ENCODE peak calls at places on chromosome 18, in four cellular contexts. One of them, this sample, is unnamed.

GRCh38 chr18:5543036-5543671 is 643 bp downstream of the EPB41L3 start:
- DNase-seq in neuronal stem cell: peak
- DNase-seq in H1: no peak
- DNase-seq in trophoblast cell: no peak
- DNase-seq in this sample: no peak

GRCh38 chr18:3625717-3626091 is 175.7 kb downstream of the TGIF1 start:
- DNase-seq in neuronal stem cell: no peak
- DNase-seq in H1: no peak
- DNase-seq in trophoblast cell: no peak
- DNase-seq in this sample: no peak

GRCh38 chr18:28805491-28805890 is 628.6 kb upstream of the CDH2 start:
- DNase-seq in neuronal stem cell: no peak
- DNase-seq in H1: no peak
- DNase-seq in trophoblast cell: no peak
- DNase-seq in this sample: no peak

GRCh38 chr18:25898965-25899364 is 191.4 kb downstream of the SS18 start:
- DNase-seq in neuronal stem cell: no peak
- DNase-seq in H1: no peak
- DNase-seq in trophoblast cell: no peak
- DNase-seq in this sample: no peak

GRCh38 chr18:22026362-22026761 is 143.0 kb upstream of the GATA6 start:
- DNase-seq in neuronal stem cell: no peak
- DNase-seq in H1: no peak
- DNase-seq in trophoblast cell: no peak
- DNase-seq in this sample: no peak

GRCh38 chr18:22563098-22563707 is 145.5 kb upstream of the CTAGE1 start:
- DNase-seq in neuronal stem cell: peak
- DNase-seq in H1: no peak
- DNase-seq in trophoblast cell: peak
- DNase-seq in this sample: peak

GRCh38 chr18:3468066-3468705 is 18.2 kb downstream of the TGIF1 start:
- DNase-seq in neuronal stem cell: no peak
- DNase-seq in H1: no peak
- DNase-seq in trophoblast cell: peak
- DNase-seq in this sample: no peak

GRCh38 chr18:46067431-46068007 is 4.5 kb downstream of the PSTPIP2 start:
- DNase-seq in neuronal stem cell: no peak
- DNase-seq in H1: no peak
- DNase-seq in trophoblast cell: no peak
- DNase-seq in this sample: peak

GRCh38 chr18:22846088-22846683 is 86.9 kb upstream of the RBBP8 start:
- DNase-seq in neuronal stem cell: no peak
- DNase-seq in H1: no peak
- DNase-seq in trophoblast cell: no peak
- DNase-seq in this sample: peak

GRCh38 chr18:46322411-46322891 is 218.3 kb downstream of the HAUS1 start:
- DNase-seq in neuronal stem cell: no peak
- DNase-seq in H1: no peak
- DNase-seq in trophoblast cell: no peak
- DNase-seq in this sample: no peak

GRCh38 chr18:33673689-33674088 is 95.7 kb downstream of the ASXL3 start:
- DNase-seq in neuronal stem cell: no peak
- DNase-seq in H1: no peak
- DNase-seq in trophoblast cell: no peak
- DNase-seq in this sample: no peak

GRCh38 chr18:58255701-58256311 is 211.8 kb downstream of the NEDD4L start:
- DNase-seq in neuronal stem cell: no peak
- DNase-seq in H1: no peak
- DNase-seq in trophoblast cell: no peak
- DNase-seq in this sample: no peak

GRCh38 chr18:68728301-68728700 is 13.4 kb upstream of the TMX3 start:
- DNase-seq in neuronal stem cell: no peak
- DNase-seq in H1: no peak
- DNase-seq in trophoblast cell: no peak
- DNase-seq in this sample: no peak

GRCh38 chr18:3044931-3045698 is 32.2 kb upstream of the LPIN2 start:
- DNase-seq in neuronal stem cell: no peak
- DNase-seq in H1: no peak
- DNase-seq in trophoblast cell: no peak
- DNase-seq in this sample: no peak

GRCh38 chr18:8783994-8784530 is 78.7 kb downstream of the MTCL1 start:
- DNase-seq in neuronal stem cell: no peak
- DNase-seq in H1: no peak
- DNase-seq in trophoblast cell: no peak
- DNase-seq in this sample: no peak

GRCh38 chr18:75472906-75473305 is 45.4 kb upstream of the SMIM21 start:
- DNase-seq in neuronal stem cell: no peak
- DNase-seq in H1: no peak
- DNase-seq in trophoblast cell: no peak
- DNase-seq in this sample: no peak

GRCh38 chr18:41577529-41577928 is 377.5 kb upstream of the PIK3C3 start:
- DNase-seq in neuronal stem cell: no peak
- DNase-seq in H1: no peak
- DNase-seq in trophoblast cell: no peak
- DNase-seq in this sample: no peak

GRCh38 chr18:48866856-48867255 is 83.9 kb downstream of the SMAD7 start:
- DNase-seq in neuronal stem cell: no peak
- DNase-seq in H1: no peak
- DNase-seq in trophoblast cell: no peak
- DNase-seq in this sample: no peak
- H3K4me3 ChIP-seq in neuronal stem cell: no peak
- H3K4me3 ChIP-seq in H1: no peak
- H3K4me3 ChIP-seq in trophoblast cell: no peak
- H3K4me3 ChIP-seq in this sample: no peak

GRCh38 chr18:12005542-12006487 is 24.5 kb downstream of the IMPA2 start:
- DNase-seq in neuronal stem cell: no peak
- DNase-seq in H1: no peak
- DNase-seq in trophoblast cell: no peak
- DNase-seq in this sample: no peak
- H2AFZ ChIP-seq in neuronal stem cell: no peak
- H2AFZ ChIP-seq in H1: no peak
- H2AFZ ChIP-seq in trophoblast cell: no peak
- H2AFZ ChIP-seq in this sample: no peak

GRCh38 chr18:36872329-36872728 is 43.4 kb downstream of the KIAA1328 start:
- DNase-seq in neuronal stem cell: no peak
- DNase-seq in H1: no peak
- DNase-seq in trophoblast cell: no peak
- DNase-seq in this sample: no peak

GRCh38 chr18:36867056-36867455 is 38.1 kb downstream of the KIAA1328 start:
- DNase-seq in neuronal stem cell: no peak
- DNase-seq in H1: no peak
- DNase-seq in trophoblast cell: no peak
- DNase-seq in this sample: no peak

DNA sequence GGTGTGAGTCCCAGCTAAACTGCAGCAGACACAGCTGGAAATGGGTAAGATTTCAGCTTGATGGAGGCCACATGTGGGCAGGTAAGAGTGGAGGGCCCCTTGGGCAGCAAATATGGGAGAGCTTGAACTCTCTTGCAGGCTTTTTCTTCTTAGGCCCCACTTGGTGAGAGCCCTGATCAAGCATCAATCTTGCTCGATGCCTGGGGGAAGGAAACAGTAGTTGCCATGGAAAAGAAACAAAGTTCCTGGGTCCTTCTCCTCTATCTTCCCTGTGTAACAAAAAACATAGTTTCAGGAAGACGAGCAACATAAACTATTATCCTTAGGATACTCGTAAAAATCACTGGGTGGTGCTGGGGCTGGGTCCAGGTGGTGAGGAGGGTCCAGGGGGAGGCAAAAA is 42.9 kb downstream of the KIAA1328 start:
- DNase-seq in neuronal stem cell: no peak
- DNase-seq in H1: no peak
- DNase-seq in trophoblast cell: peak
- DNase-seq in this sample: no peak
- H2BK12ac ChIP-seq in neuronal stem cell: no peak
- H2BK12ac ChIP-seq in H1: no peak
- H2BK12ac ChIP-seq in trophoblast cell: no peak
- H2BK12ac ChIP-seq in this sample: no peak

DNA sequence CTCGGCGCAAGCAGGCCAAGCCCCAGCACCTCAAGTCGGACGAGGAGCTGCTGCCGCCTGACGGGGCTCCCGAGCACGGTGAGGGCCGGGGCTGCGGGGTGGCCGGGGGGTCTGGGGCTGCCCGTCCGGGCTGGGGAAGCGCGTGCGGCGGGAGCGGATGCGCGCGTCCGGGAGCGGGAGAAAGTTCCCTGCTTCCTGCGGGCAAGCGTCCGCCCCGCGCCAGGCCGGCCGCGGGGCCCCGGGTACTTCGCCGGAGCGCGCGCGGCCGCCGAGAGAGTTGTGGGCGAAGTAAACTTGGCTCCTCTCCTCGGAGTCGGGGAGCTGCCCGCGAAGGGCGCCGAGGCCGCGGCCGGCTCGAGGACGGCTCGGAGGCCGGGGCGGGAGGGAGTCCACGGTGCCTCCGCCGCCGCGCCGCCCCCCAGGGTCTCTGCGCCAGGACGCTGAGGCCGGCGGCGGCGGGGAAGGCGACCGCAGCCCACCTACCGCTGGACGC is 707 bp downstream of the SALL3 start:
- DNase-seq in neuronal stem cell: no peak
- DNase-seq in H1: no peak
- DNase-seq in trophoblast cell: no peak
- DNase-seq in this sample: no peak
- H3K4me3 ChIP-seq in neuronal stem cell: peak
- H3K4me3 ChIP-seq in H1: peak
- H3K4me3 ChIP-seq in trophoblast cell: peak
- H3K4me3 ChIP-seq in this sample: no peak

GRCh38 chr18:61887838-61888237 is 5.0 kb downstream of the RNF152 start:
- DNase-seq in neuronal stem cell: no peak
- DNase-seq in H1: no peak
- DNase-seq in trophoblast cell: no peak
- DNase-seq in this sample: no peak

GRCh38 chr18:61883547-61883946 is 9.3 kb downstream of the RNF152 start:
- DNase-seq in neuronal stem cell: no peak
- DNase-seq in H1: no peak
- DNase-seq in trophoblast cell: no peak
- DNase-seq in this sample: peak

GRCh38 chr18:61876899-61877298 is 15.9 kb downstream of the RNF152 start:
- DNase-seq in neuronal stem cell: no peak
- DNase-seq in H1: no peak
- DNase-seq in trophoblast cell: no peak
- DNase-seq in this sample: no peak

GRCh38 chr18:61882296-61883004 is 10.4 kb downstream of the RNF152 start:
- DNase-seq in neuronal stem cell: no peak
- DNase-seq in H1: no peak
- DNase-seq in trophoblast cell: peak
- DNase-seq in this sample: peak
- H2AFZ ChIP-seq in neuronal stem cell: no peak
- H2AFZ ChIP-seq in H1: no peak
- H2AFZ ChIP-seq in trophoblast cell: no peak
- H2AFZ ChIP-seq in this sample: no peak

GRCh38 chr18:23862071-23862470 is 152.5 kb upstream of the TTC39C start:
- DNase-seq in neuronal stem cell: no peak
- DNase-seq in H1: no peak
- DNase-seq in trophoblast cell: peak
- DNase-seq in this sample: peak
- H2BK12ac ChIP-seq in neuronal stem cell: no peak
- H2BK12ac ChIP-seq in H1: no peak
- H2BK12ac ChIP-seq in trophoblast cell: no peak
- H2BK12ac ChIP-seq in this sample: no peak

DNA sequence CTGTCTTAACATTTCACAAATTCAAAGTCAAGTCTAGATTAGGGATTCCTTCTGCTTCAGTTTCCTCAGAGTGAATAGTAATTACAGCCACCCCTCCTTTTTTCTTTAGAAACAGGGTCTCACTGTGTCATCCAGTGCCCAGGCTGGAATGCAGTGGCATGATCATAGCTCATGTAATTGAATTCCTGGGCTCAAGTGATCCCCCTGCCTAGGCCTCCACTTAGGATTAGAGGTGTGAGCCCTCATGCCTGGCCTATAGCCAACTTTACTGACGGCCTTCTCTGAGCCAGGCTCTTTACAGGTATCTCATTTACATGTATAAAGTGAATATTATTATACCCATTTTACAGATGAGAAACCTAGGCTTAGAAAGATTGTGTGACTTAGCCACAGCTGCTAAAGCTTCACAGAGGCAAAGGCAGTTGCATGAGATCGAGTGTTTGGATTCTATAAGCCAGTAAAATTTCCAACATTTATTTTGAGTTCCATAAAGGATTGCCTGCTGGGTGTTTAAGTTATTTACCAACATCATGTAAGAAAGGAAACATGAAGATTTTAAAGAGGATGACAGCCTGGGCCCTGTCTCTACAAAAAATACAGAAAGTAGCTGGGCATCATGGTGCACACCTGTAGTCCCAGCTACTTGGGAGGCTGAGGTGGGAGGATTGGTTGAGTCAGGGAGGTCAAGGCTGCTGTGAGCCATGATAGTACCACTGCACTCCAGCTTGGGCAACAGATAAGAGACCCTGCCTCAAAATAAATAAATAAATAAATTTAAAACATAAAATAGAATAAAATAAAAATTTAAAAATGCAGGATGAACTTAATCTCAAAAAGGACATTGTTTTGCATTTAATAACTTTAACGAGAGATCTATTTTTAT is 1.8 kb downstream of the ENOSF1 start:
- DNase-seq in neuronal stem cell: no peak
- DNase-seq in H1: no peak
- DNase-seq in trophoblast cell: no peak
- DNase-seq in this sample: no peak
- H3K4me3 ChIP-seq in neuronal stem cell: no peak
- H3K4me3 ChIP-seq in H1: no peak
- H3K4me3 ChIP-seq in trophoblast cell: no peak
- H3K4me3 ChIP-seq in this sample: no peak

This sample was measured in mesenchymal stem cell.